ENCODE peak calls at places on chromosome 15, in ten cellular contexts. N, M, Y, U, L, X, P, E, Z and W are unnamed samples. For H3K4me1, the result is how much of the 10 kb centered on the place peaks cover.

GRCh38 chr15:88905576-88905975 is 7.6 kb downstream of the MFGE8 start:
- DNase-seq in N (no peak), M (no peak), Y (no peak), U (no peak), L (no peak), X (no peak), P (no peak), E (no peak), Z (no peak), W (no peak)

GRCh38 chr15:76360416-76360815 is 23.8 kb downstream of the ISL2 start:
- DNase-seq in N (no peak), M (no peak), Y (no peak), U (no peak), L (no peak), X (no peak), P (no peak), E (no peak), Z (no peak), W (no peak)

GRCh38 chr15:57554063-57554820 is 37.5 kb upstream of the MYZAP start:
- DNase-seq in N (no peak), M (no peak), Y (no peak), U (no peak), L (no peak), X (no peak), P (no peak), E (peak), Z (no peak), W (no peak)

GRCh38 chr15:72472907-72473669 is 1.0 kb upstream of the ARIH1 start:
- DNase-seq in N (no peak), M (no peak), Y (no peak), U (no peak), L (no peak), X (no peak), P (no peak), E (no peak), Z (no peak), W (no peak)

GRCh38 chr15:83717010-83717409 is 63.1 kb downstream of the ADAMTSL3 start:
- DNase-seq in N (no peak), M (no peak), Y (no peak), U (no peak), L (no peak), X (no peak), P (no peak), E (no peak), Z (no peak), W (no peak)

GRCh38 chr15:87033056-87033455 is 953.4 kb downstream of the AGBL1 start:
- DNase-seq in N (no peak), M (no peak), Y (no peak), U (no peak), L (no peak), X (no peak), P (no peak), E (no peak), Z (no peak), W (no peak)

GRCh38 chr15:92638709-92639365 is 16.7 kb downstream of the FAM174B start:
- DNase-seq in N (peak), M (no peak), Y (peak), U (no peak), L (no peak), X (no peak), P (peak), E (peak), Z (peak), W (no peak)

GRCh38 chr15:45349671-45350070 is 28.7 kb downstream of the GATM start:
- DNase-seq in N (no peak), M (no peak), Y (no peak), U (no peak), L (no peak), X (no peak), P (no peak), E (no peak), Z (no peak), W (no peak)

GRCh38 chr15:101314726-101315125 is 19.7 kb upstream of the SNRPA1 start:
- DNase-seq in N (no peak), M (no peak), Y (peak), U (no peak), L (no peak), X (no peak), P (no peak), E (no peak), Z (no peak), W (no peak)

GRCh38 chr15:39580630-39581500 is at the start of gene THBS1:
- DNase-seq in N (peak), M (peak), Y (peak), U (no peak), L (peak), X (peak), P (peak), E (peak), Z (peak), W (peak)

GRCh38 chr15:36844453-36845094 is 255.8 kb downstream of the MEIS2 start:
- DNase-seq in N (peak), M (no peak), Y (peak), U (no peak), L (no peak), X (no peak), P (no peak), E (no peak), Z (no peak), W (no peak)

GRCh38 chr15:60346653-60347052 is 51.1 kb downstream of the ANXA2 start:
- DNase-seq in N (no peak), M (no peak), Y (no peak), U (no peak), L (no peak), X (no peak), P (no peak), E (no peak), Z (no peak), W (no peak)

GRCh38 chr15:98727115-98728040 is 79.0 kb downstream of the IGF1R start:
- DNase-seq in N (peak), M (peak), Y (peak), U (peak), L (peak), X (peak), P (peak), E (peak), Z (peak), W (no peak)

GRCh38 chr15:34049096-34049495 is 10.1 kb upstream of the AVEN start:
- DNase-seq in N (no peak), M (no peak), Y (no peak), U (no peak), L (no peak), X (no peak), P (no peak), E (no peak), Z (no peak), W (no peak)

GRCh38 chr15:46768287-46768686 is 949.0 kb upstream of the SEMA6D start:
- DNase-seq in N (no peak), M (no peak), Y (no peak), U (no peak), L (no peak), X (no peak), P (no peak), E (no peak), Z (no peak), W (no peak)

GRCh38 chr15:58764468-58764867 is 6.6 kb upstream of the MINDY2 start:
- DNase-seq in N (no peak), M (no peak), Y (no peak), U (no peak), L (no peak), X (no peak), P (no peak), E (no peak), Z (no peak), W (no peak)

GRCh38 chr15:48222627-48223026 is 16.5 kb downstream of the SLC12A1 start:
- DNase-seq in N (no peak), M (no peak), Y (no peak), U (no peak), L (no peak), X (no peak), P (no peak), E (no peak), Z (no peak), W (no peak)

GRCh38 chr15:85615930-85616329 is 178.8 kb downstream of the KLHL25 start:
- DNase-seq in N (no peak), M (no peak), Y (peak), U (peak), L (no peak), X (no peak), P (no peak), E (no peak), Z (no peak), W (no peak)

GRCh38 chr15:31265090-31265870 is 61.4 kb upstream of the KLF13 start:
- DNase-seq in N (no peak), M (no peak), Y (peak), U (no peak), L (no peak), X (no peak), P (peak), E (peak), Z (peak), W (no peak)

GRCh38 chr15:71329041-71329440 is 213.8 kb downstream of the THSD4 start:
- DNase-seq in N (no peak), M (no peak), Y (no peak), U (no peak), L (no peak), X (no peak), P (peak), E (no peak), Z (peak), W (no peak)

GRCh38 chr15:48285329-48286214 is 45.7 kb upstream of the DUT start:
- DNase-seq in N (peak), M (no peak), Y (peak), U (peak), L (no peak), X (peak), P (peak), E (peak), Z (peak), W (no peak)

GRCh38 chr15:26260517-26261133 is 397.5 kb upstream of the ATP10A start:
- DNase-seq in N (peak), M (no peak), Y (peak), U (no peak), L (peak), X (no peak), P (no peak), E (no peak), Z (no peak), W (no peak)

GRCh38 chr15:60374628-60375081 is 23.1 kb downstream of the ANXA2 start:
- DNase-seq in N (peak), M (no peak), Y (peak), U (peak), L (no peak), X (no peak), P (no peak), E (peak), Z (peak), W (no peak)

GRCh38 chr15:101675796-101676582 is 23.8 kb upstream of the TM2D3 start:
- DNase-seq in N (no peak), M (peak), Y (no peak), U (no peak), L (no peak), X (no peak), P (no peak), E (no peak), Z (no peak), W (no peak)

GRCh38 chr15:81856627-81857026 is 189.2 kb downstream of the MEX3B start:
- DNase-seq in N (peak), M (no peak), Y (no peak), U (no peak), L (no peak), X (no peak), P (no peak), E (no peak), Z (no peak), W (no peak)

GRCh38 chr15:76912430-76912829 is 7.3 kb upstream of the SCAPER start:
- DNase-seq in N (no peak), M (no peak), Y (no peak), U (no peak), L (no peak), X (no peak), P (no peak), E (no peak), Z (no peak), W (no peak)

GRCh38 chr15:93603550-93603949 is 514.5 kb upstream of the RGMA start:
- DNase-seq in N (no peak), M (no peak), Y (no peak), U (no peak), L (no peak), X (no peak), P (no peak), E (no peak), Z (no peak), W (no peak)

GRCh38 chr15:73295630-73296286 is 73.0 kb downstream of the HCN4 start:
- DNase-seq in N (no peak), M (no peak), Y (no peak), U (no peak), L (no peak), X (no peak), P (no peak), E (no peak), Z (no peak), W (no peak)

GRCh38 chr15:82177291-82178010 is 85.1 kb downstream of the EFL1 start:
- DNase-seq in N (no peak), M (no peak), Y (no peak), U (no peak), L (no peak), X (no peak), P (no peak), E (no peak), Z (peak), W (no peak)

GRCh38 chr15:90062023-90062728 is 40.1 kb downstream of the IDH2 start:
- DNase-seq in N (peak), M (peak), Y (peak), U (no peak), L (peak), X (peak), P (peak), E (peak), Z (peak), W (no peak)

GRCh38 chr15:52558196-52558595 is 10.6 kb downstream of the ARPP19 start:
- DNase-seq in N (no peak), M (no peak), Y (no peak), U (no peak), L (no peak), X (no peak), P (no peak), E (no peak), Z (no peak), W (no peak)

GRCh38 chr15:89999676-90000174 is 1.4 kb upstream of the ZNF710 start:
- DNase-seq in N (no peak), M (peak), Y (peak), U (no peak), L (no peak), X (peak), P (peak), E (no peak), Z (no peak), W (no peak)

GRCh38 chr15:91890614-91891013 is 37.1 kb downstream of the SLCO3A1 start:
- DNase-seq in N (no peak), M (no peak), Y (no peak), U (peak), L (no peak), X (no peak), P (no peak), E (no peak), Z (peak), W (no peak)

GRCh38 chr15:70328137-70329115 is 230.7 kb upstream of the TLE3 start:
- DNase-seq in N (no peak), M (peak), Y (no peak), U (no peak), L (no peak), X (no peak), P (peak), E (no peak), Z (peak), W (no peak)
- H3K4me3 ChIP-seq in N (no peak), M (no peak), Y (no peak), U (no peak), L (no peak), X (no peak), P (no peak), E (no peak), Z (no peak), W (no peak)

DNA sequence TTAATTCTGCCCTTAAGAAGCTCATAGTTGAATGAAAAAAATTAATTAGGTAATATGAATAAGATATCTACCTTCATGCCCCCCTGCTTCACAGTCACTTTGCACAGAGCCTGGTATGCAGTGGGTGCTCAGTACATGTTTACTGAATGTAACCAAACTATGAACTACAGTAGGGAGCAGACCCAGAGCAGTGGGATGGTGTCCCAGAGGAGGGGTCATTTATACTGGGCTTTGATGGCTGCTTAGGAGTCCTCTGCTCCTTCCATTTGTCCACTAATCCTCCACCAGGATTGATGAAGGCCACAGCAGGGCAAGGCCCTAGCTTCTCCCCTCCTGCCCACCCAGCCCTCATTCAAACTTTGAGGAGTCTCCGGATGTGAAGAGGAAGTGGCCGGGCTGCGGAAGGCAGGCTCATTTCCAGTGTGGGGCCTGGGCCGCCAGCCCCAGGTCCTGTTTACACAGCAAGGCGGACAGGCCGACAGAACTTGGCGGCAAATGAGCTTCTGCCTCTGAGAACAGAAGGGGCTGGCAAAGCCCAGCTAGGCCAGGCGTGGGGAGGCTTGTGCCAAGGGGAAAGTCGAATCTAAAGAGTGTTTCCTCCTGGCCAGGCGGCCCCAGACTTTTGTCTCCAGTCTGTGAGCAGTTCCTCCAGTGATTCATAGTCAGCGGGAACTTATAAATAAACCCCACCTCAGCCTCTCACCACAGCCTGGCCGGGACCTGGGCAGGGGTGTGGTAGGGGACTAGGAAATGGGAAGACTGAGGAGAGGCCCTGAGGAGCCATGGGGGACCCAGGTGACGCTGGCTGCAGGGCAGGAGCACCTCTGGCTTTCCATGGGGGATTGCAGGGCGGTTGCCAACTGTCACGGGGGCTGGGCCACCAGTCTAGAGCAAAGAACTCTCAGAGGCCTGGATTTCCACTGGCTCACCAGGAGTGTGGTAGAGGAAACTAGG is 51.6 kb upstream of the LCTL start:
- DNase-seq in N (peak), M (peak), Y (peak), U (no peak), L (no peak), X (peak), P (peak), E (peak), Z (peak), W (no peak)
- TF ChIP-seq POLR2A in N (no peak), M (no peak), Y (no peak), U (no peak), L (no peak), X (no peak), P (no peak), E (no peak), Z (no peak), W (no peak)

DNA sequence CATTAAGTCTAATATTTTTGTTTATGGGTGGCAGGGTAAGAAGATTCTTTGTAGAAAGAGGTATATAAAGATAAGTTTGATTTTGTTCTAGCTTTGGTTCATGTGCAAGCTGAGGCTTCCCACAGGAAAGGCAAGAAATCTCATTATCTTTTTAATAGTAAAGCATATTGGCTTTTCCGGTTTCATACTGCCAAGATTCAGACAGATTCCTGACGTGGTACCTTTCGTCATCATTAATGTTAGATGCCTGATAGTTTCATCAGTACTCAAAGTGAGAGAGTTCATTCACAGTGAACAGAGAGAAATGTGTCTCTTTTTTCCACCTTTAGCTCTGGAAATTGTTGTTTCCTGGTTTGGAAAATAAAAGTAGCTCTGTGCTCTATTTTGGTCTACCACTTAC is 16.5 kb downstream of the TPM1 start:
- DNase-seq in N (no peak), M (no peak), Y (no peak), U (no peak), L (no peak), X (no peak), P (no peak), E (no peak), Z (no peak), W (no peak)
- H3K4me1 ChIP-seq in N (under half), M (under half), Y (under half), U (under half), L (under half), X (under half), P (under half), E (half or more), Z (under half), W (under half)

DNA sequence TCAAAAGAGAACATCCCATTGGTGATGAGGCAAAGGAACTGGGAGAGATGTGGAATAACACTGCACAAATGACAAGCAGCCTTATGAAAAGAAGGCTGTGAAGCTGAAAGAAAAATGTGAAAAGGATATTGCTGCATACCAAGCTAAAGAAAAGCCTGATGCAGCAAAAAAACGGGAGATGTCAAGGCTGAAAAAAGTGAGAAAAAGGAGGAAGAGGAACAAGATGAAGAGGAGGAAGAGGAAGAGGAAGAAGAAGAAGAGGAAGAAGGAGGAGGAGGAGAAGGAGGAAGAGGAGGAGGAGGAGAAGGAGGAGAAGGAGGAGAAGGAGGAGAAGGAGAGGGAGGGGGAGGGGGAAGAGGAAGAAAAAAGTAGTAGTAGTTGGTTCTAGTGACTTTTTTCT is 41.8 kb upstream of the TEX9 start:
- DNase-seq in N (no peak), M (no peak), Y (no peak), U (no peak), L (no peak), X (no peak), P (no peak), E (no peak), Z (no peak), W (no peak)
- H3K4me3 ChIP-seq in N (no peak), M (no peak), Y (no peak), U (no peak), L (no peak), X (no peak), P (no peak), E (no peak), Z (no peak), W (no peak)

GRCh38 chr15:75347222-75348033 is 589 bp downstream of the NEIL1 start:
- DNase-seq in N (peak), M (peak), Y (peak), U (peak), L (no peak), X (peak), P (peak), E (peak), Z (no peak), W (peak)
- TF ChIP-seq POLR2A in N (peak), M (no peak), Y (peak), U (no peak), L (no peak), X (peak), P (no peak), E (no peak), Z (no peak), W (peak)